ENCODE peak calls at places on chromosomes 16 and 17, in five cellular contexts. Y is A549, T is body of pancreas, P is prostate gland, F is colonic mucosa. G is an unnamed sample.

GRCh38 chr16:89915303-89916232 is 3.1 kb upstream of the MC1R start:
- DNase-seq in T (no peak), P (no peak), Y (no peak), F (no peak), G (no peak)

GRCh38 chr16:50238868-50239301 is 27.5 kb upstream of the ADCY7 start:
- DNase-seq in T (no peak), F (no peak), P (no peak), Y (no peak), G (no peak)

GRCh38 chr16:68901910-68902309 is 58.6 kb downstream of the TANGO6 start:
- DNase-seq in F (no peak), Y (no peak), P (no peak), T (no peak), G (no peak)

GRCh38 chr16:77833906-77834599 is 45.7 kb downstream of the VAT1L start:
- DNase-seq in T (no peak), P (no peak), F (no peak), Y (no peak), G (no peak)

GRCh38 chr16:77434022-77434364 is 841 bp downstream of the ADAMTS18 start:
- DNase-seq in P (no peak), F (no peak), T (no peak), Y (no peak), G (no peak)

GRCh38 chr17:61420128-61420527 is 20.5 kb downstream of the TBX2 start:
- DNase-seq in P (no peak), Y (no peak), T (no peak), F (no peak), G (no peak)

GRCh38 chr16:28092721-28093382 is 29.3 kb upstream of the GSG1L start:
- DNase-seq in T (no peak), Y (no peak), F (no peak), P (no peak), G (peak; percentile 14)

GRCh38 chr16:89138513-89138795 is 33.1 kb upstream of the CDH15 start:
- DNase-seq in Y (no peak), T (no peak), F (no peak), P (no peak), G (no peak)

GRCh38 chr17:48373130-48373844 is 56.7 kb downstream of the SKAP1 start:
- DNase-seq in Y (no peak), T (no peak), F (no peak), P (no peak), G (no peak)

GRCh38 chr16:88857728-88858339 is 907 bp downstream of the TRAPPC2L start:
- DNase-seq in F (peak; percentile 87), T (peak; percentile 79), P (peak; percentile 66), Y (peak; percentile 96), G (peak; percentile 90)

DNA sequence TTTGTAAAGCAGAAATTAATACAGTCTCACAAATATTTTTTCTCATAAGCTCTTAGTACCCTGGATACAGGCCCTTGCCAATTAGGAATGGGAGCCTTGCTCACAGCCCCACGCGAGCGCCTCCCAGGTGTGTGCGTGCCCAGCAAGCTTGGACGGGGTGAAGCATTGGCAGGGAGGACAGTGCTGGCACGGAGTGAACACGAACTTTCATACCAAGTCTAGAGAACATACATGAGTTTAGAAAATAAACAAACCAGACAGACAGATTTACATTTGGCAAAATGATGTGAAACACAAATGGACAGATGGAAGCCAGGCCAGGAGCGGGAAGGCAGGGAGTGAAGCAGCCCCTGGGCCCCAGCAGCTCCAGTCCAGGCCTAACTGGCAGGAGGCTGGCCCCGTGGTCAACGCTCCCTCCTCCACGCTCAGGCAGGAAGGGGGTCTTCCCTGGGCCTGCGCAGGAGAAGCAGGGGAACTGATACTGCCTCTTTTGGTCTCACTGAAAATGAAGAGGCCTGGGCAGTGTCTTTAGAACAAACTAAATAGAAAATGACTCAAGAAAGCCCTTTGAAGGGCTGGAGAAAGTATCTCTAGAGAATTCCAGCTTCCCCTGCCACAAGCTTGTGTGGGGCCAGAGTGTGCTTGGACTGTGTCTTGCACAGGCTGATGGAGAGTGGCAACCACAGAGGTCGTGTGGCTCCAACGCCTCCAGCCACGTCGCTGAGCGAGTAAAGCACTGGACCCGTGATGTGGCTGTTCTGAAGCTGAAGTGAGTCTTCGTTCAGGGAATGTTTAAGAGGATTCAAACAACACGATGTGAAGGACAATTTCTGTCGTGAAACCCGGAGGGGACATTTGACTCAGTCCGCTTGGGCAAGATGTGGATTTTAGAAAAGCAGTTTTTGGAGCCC is 9.9 kb upstream of the FOXJ1 start:
- DNase-seq in P (peak; percentile 60), F (no peak), T (no peak), Y (no peak), G (no peak)
- H3K4me1 ChIP-seq in P (peaks cover 4% of the 10 kb centered on the region), F (no peaks in the 10 kb centered on the region), T (no peaks in the 10 kb centered on the region), Y (no peaks in the 10 kb centered on the region), G (peaks cover 2% of the 10 kb centered on the region)

DNA sequence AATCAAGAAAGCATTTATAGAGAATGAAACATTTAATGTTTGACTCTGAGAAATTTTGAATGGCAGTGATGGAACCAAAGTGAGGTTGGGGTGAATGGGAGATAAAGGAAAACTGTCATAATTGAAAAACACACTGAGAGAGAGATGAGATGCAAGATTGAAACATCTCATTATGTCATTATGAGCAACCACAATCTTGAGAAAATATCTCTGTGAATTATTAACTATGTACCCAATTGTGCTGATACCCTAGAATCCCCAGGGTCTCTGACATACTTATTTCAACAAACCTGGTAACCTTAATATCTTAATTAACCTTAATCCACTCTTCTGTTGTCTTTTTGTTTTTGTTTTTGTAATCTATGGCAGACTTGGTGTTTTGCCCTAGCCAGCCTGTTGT is 143.5 kb upstream of the HLF start:
- DNase-seq in Y (no peak), F (no peak), T (no peak), P (no peak), G (no peak)
- TF ChIP-seq CTCF in Y (no peak), F (no peak), T (no peak), P (no peak), G (no peak)

DNA sequence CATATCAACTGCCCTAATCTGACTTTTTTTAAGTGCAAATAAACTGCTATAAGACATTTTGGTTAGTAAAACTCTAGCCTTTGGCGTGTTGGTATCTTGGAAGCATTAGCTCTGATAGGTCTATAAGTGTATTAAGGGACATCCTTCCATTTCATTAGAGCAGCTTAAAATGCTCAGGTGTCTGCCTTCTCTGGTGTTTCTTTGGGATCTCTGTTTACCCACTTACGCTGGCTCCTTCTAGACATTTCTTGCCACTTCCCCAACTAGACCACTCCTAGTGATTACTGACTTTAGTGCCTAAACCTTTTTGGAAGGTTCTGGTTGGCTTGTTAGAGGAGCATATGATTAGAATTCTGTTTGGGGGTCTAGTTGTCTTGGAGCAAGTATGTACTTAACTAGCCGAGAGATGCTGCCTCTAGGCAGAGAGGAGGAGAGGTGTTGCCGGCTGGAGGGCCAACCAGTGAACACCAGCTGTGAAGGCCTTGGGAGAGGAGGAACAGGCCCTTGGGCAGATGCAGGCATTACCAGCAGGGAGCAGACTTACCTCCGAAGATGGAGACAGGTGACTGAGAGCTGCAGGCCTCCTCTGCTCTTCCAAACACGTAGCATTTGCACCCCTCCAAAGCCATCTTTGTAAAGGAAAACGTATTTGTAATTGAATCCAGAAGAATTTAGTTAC is 15.2 kb upstream of the CLEC18C start:
- DNase-seq in F (no peak), T (no peak), Y (peak; percentile 12), P (peak; percentile 4), G (no peak)
- H3K4me3 ChIP-seq in F (no peak overlapping the region), T (no peak overlapping the region), Y (no peak overlapping the region), P (no peak overlapping the region), G (no peak overlapping the region)

GRCh38 chr16:85750021-85750826 is 672 bp downstream of the C16orf74 start:
- DNase-seq in T (peak; percentile 30), P (no peak), Y (no peak), F (peak; percentile 39), G (peak; percentile 39)
- H3K4me1 ChIP-seq in T (peaks cover 47% of the 10 kb centered on the region), P (peaks cover 21% of the 10 kb centered on the region), Y (peaks cover 40% of the 10 kb centered on the region), F (peaks cover 5% of the 10 kb centered on the region), G (peaks cover 28% of the 10 kb centered on the region)

G was measured in mucosa of descending colon.